ENCODE peak calls at places on chromosomes 7 and 10, in nine cellular contexts. One of them, this sample, is unnamed.

GRCh38 chr7:106062006-106062405 is 50.1 kb downstream of the SYPL1 start:
- DNase-seq in occipital lobe: no peak
- DNase-seq in T follicular helper cell: no peak
- DNase-seq in activated T-cell treated with anti-CD3 and anti-CD28 coated beads for 48 hours: no peak
- DNase-seq in glomerular endothelial cell: no peak
- DNase-seq in RWPE1: no peak
- DNase-seq in NCI-H2227 treated with DMSO at 0.1 percent for 48 hours: no peak
- DNase-seq in stimulated activated CD8-positive, alpha-beta memory T cell treated with anti-CD3 and anti-CD28 coated beads, Interleukin-7, amount 100 ng/mL, for 24 hours: no peak
- DNase-seq in fibroblast of pulmonary artery: no peak
- DNase-seq in this sample: no peak

GRCh38 chr7:27162930-27163775 is 2.2 kb downstream of the HOXA9 start:
- DNase-seq in occipital lobe: no peak
- DNase-seq in T follicular helper cell: no peak
- DNase-seq in activated T-cell treated with anti-CD3 and anti-CD28 coated beads for 48 hours: no peak
- DNase-seq in glomerular endothelial cell: no peak
- DNase-seq in RWPE1: no peak
- DNase-seq in NCI-H2227 treated with DMSO at 0.1 percent for 48 hours: no peak
- DNase-seq in stimulated activated CD8-positive, alpha-beta memory T cell treated with anti-CD3 and anti-CD28 coated beads, Interleukin-7, amount 100 ng/mL, for 24 hours: no peak
- DNase-seq in fibroblast of pulmonary artery: no peak
- DNase-seq in this sample: no peak

GRCh38 chr7:131322046-131322445 is 5.6 kb upstream of the MKLN1 start:
- DNase-seq in occipital lobe: no peak
- DNase-seq in T follicular helper cell: no peak
- DNase-seq in activated T-cell treated with anti-CD3 and anti-CD28 coated beads for 48 hours: no peak
- DNase-seq in glomerular endothelial cell: no peak
- DNase-seq in RWPE1: no peak
- DNase-seq in NCI-H2227 treated with DMSO at 0.1 percent for 48 hours: no peak
- DNase-seq in stimulated activated CD8-positive, alpha-beta memory T cell treated with anti-CD3 and anti-CD28 coated beads, Interleukin-7, amount 100 ng/mL, for 24 hours: no peak
- DNase-seq in fibroblast of pulmonary artery: no peak
- DNase-seq in this sample: no peak

GRCh38 chr10:30804478-30805055 is 175.0 kb upstream of the LYZL2 start:
- DNase-seq in occipital lobe: no peak
- DNase-seq in T follicular helper cell: no peak
- DNase-seq in activated T-cell treated with anti-CD3 and anti-CD28 coated beads for 48 hours: no peak
- DNase-seq in glomerular endothelial cell: no peak
- DNase-seq in RWPE1: no peak
- DNase-seq in NCI-H2227 treated with DMSO at 0.1 percent for 48 hours: no peak
- DNase-seq in stimulated activated CD8-positive, alpha-beta memory T cell treated with anti-CD3 and anti-CD28 coated beads, Interleukin-7, amount 100 ng/mL, for 24 hours: no peak
- DNase-seq in fibroblast of pulmonary artery: peak; percentile 76
- DNase-seq in this sample: no peak

GRCh38 chr7:98078197-98078870 is 28.3 kb upstream of the LMTK2 start:
- DNase-seq in occipital lobe: no peak
- DNase-seq in T follicular helper cell: no peak
- DNase-seq in activated T-cell treated with anti-CD3 and anti-CD28 coated beads for 48 hours: no peak
- DNase-seq in glomerular endothelial cell: no peak
- DNase-seq in RWPE1: no peak
- DNase-seq in NCI-H2227 treated with DMSO at 0.1 percent for 48 hours: no peak
- DNase-seq in stimulated activated CD8-positive, alpha-beta memory T cell treated with anti-CD3 and anti-CD28 coated beads, Interleukin-7, amount 100 ng/mL, for 24 hours: no peak
- DNase-seq in fibroblast of pulmonary artery: no peak
- DNase-seq in this sample: no peak

GRCh38 chr10:131641231-131641630 is 259.6 kb upstream of the PPP2R2D start:
- DNase-seq in occipital lobe: no peak
- DNase-seq in T follicular helper cell: no peak
- DNase-seq in activated T-cell treated with anti-CD3 and anti-CD28 coated beads for 48 hours: peak; percentile 8
- DNase-seq in glomerular endothelial cell: no peak
- DNase-seq in RWPE1: no peak
- DNase-seq in NCI-H2227 treated with DMSO at 0.1 percent for 48 hours: no peak
- DNase-seq in stimulated activated CD8-positive, alpha-beta memory T cell treated with anti-CD3 and anti-CD28 coated beads, Interleukin-7, amount 100 ng/mL, for 24 hours: no peak
- DNase-seq in fibroblast of pulmonary artery: no peak
- DNase-seq in this sample: no peak

GRCh38 chr7:40646717-40647116 is 511.9 kb downstream of the SUGCT start:
- DNase-seq in occipital lobe: no peak
- DNase-seq in T follicular helper cell: no peak
- DNase-seq in activated T-cell treated with anti-CD3 and anti-CD28 coated beads for 48 hours: no peak
- DNase-seq in glomerular endothelial cell: no peak
- DNase-seq in RWPE1: no peak
- DNase-seq in NCI-H2227 treated with DMSO at 0.1 percent for 48 hours: no peak
- DNase-seq in stimulated activated CD8-positive, alpha-beta memory T cell treated with anti-CD3 and anti-CD28 coated beads, Interleukin-7, amount 100 ng/mL, for 24 hours: no peak
- DNase-seq in fibroblast of pulmonary artery: no peak
- DNase-seq in this sample: no peak

GRCh38 chr7:116316838-116317612 is 106.7 kb downstream of the TES start:
- DNase-seq in occipital lobe: peak; percentile 29
- DNase-seq in T follicular helper cell: no peak
- DNase-seq in activated T-cell treated with anti-CD3 and anti-CD28 coated beads for 48 hours: peak; percentile 22
- DNase-seq in glomerular endothelial cell: peak; percentile 100
- DNase-seq in RWPE1: peak; percentile 90
- DNase-seq in NCI-H2227 treated with DMSO at 0.1 percent for 48 hours: no peak
- DNase-seq in stimulated activated CD8-positive, alpha-beta memory T cell treated with anti-CD3 and anti-CD28 coated beads, Interleukin-7, amount 100 ng/mL, for 24 hours: no peak
- DNase-seq in fibroblast of pulmonary artery: peak; percentile 98
- DNase-seq in this sample: peak; percentile 59

GRCh38 chr10:4033341-4033896 is 248.4 kb upstream of the KLF6 start:
- DNase-seq in occipital lobe: no peak
- DNase-seq in T follicular helper cell: no peak
- DNase-seq in activated T-cell treated with anti-CD3 and anti-CD28 coated beads for 48 hours: no peak
- DNase-seq in glomerular endothelial cell: no peak
- DNase-seq in RWPE1: no peak
- DNase-seq in NCI-H2227 treated with DMSO at 0.1 percent for 48 hours: no peak
- DNase-seq in stimulated activated CD8-positive, alpha-beta memory T cell treated with anti-CD3 and anti-CD28 coated beads, Interleukin-7, amount 100 ng/mL, for 24 hours: no peak
- DNase-seq in fibroblast of pulmonary artery: no peak
- DNase-seq in this sample: no peak

GRCh38 chr10:73139251-73139650 is 28.6 kb downstream of the ECD start:
- DNase-seq in occipital lobe: no peak
- DNase-seq in T follicular helper cell: no peak
- DNase-seq in activated T-cell treated with anti-CD3 and anti-CD28 coated beads for 48 hours: no peak
- DNase-seq in glomerular endothelial cell: no peak
- DNase-seq in RWPE1: no peak
- DNase-seq in NCI-H2227 treated with DMSO at 0.1 percent for 48 hours: no peak
- DNase-seq in stimulated activated CD8-positive, alpha-beta memory T cell treated with anti-CD3 and anti-CD28 coated beads, Interleukin-7, amount 100 ng/mL, for 24 hours: no peak
- DNase-seq in fibroblast of pulmonary artery: no peak
- DNase-seq in this sample: no peak

GRCh38 chr7:149414745-149415390 is 46.0 kb downstream of the ZNF777 start:
- DNase-seq in occipital lobe: peak; percentile 50
- DNase-seq in T follicular helper cell: peak; percentile 26
- DNase-seq in activated T-cell treated with anti-CD3 and anti-CD28 coated beads for 48 hours: peak; percentile 54
- DNase-seq in glomerular endothelial cell: no peak
- DNase-seq in RWPE1: no peak
- DNase-seq in NCI-H2227 treated with DMSO at 0.1 percent for 48 hours: no peak
- DNase-seq in stimulated activated CD8-positive, alpha-beta memory T cell treated with anti-CD3 and anti-CD28 coated beads, Interleukin-7, amount 100 ng/mL, for 24 hours: peak; percentile 43
- DNase-seq in fibroblast of pulmonary artery: peak; percentile 72
- DNase-seq in this sample: no peak

GRCh38 chr10:14700551-14700950 is 74.1 kb downstream of the FAM107B start:
- DNase-seq in occipital lobe: no peak
- DNase-seq in T follicular helper cell: no peak
- DNase-seq in activated T-cell treated with anti-CD3 and anti-CD28 coated beads for 48 hours: no peak
- DNase-seq in glomerular endothelial cell: no peak
- DNase-seq in RWPE1: no peak
- DNase-seq in NCI-H2227 treated with DMSO at 0.1 percent for 48 hours: no peak
- DNase-seq in stimulated activated CD8-positive, alpha-beta memory T cell treated with anti-CD3 and anti-CD28 coated beads, Interleukin-7, amount 100 ng/mL, for 24 hours: no peak
- DNase-seq in fibroblast of pulmonary artery: no peak
- DNase-seq in this sample: no peak

GRCh38 chr7:151694441-151694827 is 174.7 kb upstream of the RHEB start:
- DNase-seq in occipital lobe: no peak
- DNase-seq in T follicular helper cell: no peak
- DNase-seq in activated T-cell treated with anti-CD3 and anti-CD28 coated beads for 48 hours: no peak
- DNase-seq in glomerular endothelial cell: no peak
- DNase-seq in RWPE1: no peak
- DNase-seq in NCI-H2227 treated with DMSO at 0.1 percent for 48 hours: no peak
- DNase-seq in stimulated activated CD8-positive, alpha-beta memory T cell treated with anti-CD3 and anti-CD28 coated beads, Interleukin-7, amount 100 ng/mL, for 24 hours: no peak
- DNase-seq in fibroblast of pulmonary artery: no peak
- DNase-seq in this sample: no peak

GRCh38 chr7:156173748-156174353 is 361.6 kb upstream of the SHH start:
- DNase-seq in occipital lobe: no peak
- DNase-seq in T follicular helper cell: no peak
- DNase-seq in activated T-cell treated with anti-CD3 and anti-CD28 coated beads for 48 hours: no peak
- DNase-seq in glomerular endothelial cell: no peak
- DNase-seq in RWPE1: no peak
- DNase-seq in NCI-H2227 treated with DMSO at 0.1 percent for 48 hours: no peak
- DNase-seq in stimulated activated CD8-positive, alpha-beta memory T cell treated with anti-CD3 and anti-CD28 coated beads, Interleukin-7, amount 100 ng/mL, for 24 hours: no peak
- DNase-seq in fibroblast of pulmonary artery: no peak
- DNase-seq in this sample: no peak

GRCh38 chr10:92627845-92628480 is 35.0 kb downstream of the KIF11 start:
- DNase-seq in occipital lobe: no peak
- DNase-seq in T follicular helper cell: no peak
- DNase-seq in activated T-cell treated with anti-CD3 and anti-CD28 coated beads for 48 hours: no peak
- DNase-seq in glomerular endothelial cell: no peak
- DNase-seq in RWPE1: no peak
- DNase-seq in NCI-H2227 treated with DMSO at 0.1 percent for 48 hours: peak; percentile 37
- DNase-seq in stimulated activated CD8-positive, alpha-beta memory T cell treated with anti-CD3 and anti-CD28 coated beads, Interleukin-7, amount 100 ng/mL, for 24 hours: no peak
- DNase-seq in fibroblast of pulmonary artery: peak; percentile 17
- DNase-seq in this sample: no peak

GRCh38 chr7:158771213-158771817 is 58.0 kb downstream of the ESYT2 start:
- DNase-seq in occipital lobe: no peak
- DNase-seq in T follicular helper cell: no peak
- DNase-seq in activated T-cell treated with anti-CD3 and anti-CD28 coated beads for 48 hours: no peak
- DNase-seq in glomerular endothelial cell: no peak
- DNase-seq in RWPE1: no peak
- DNase-seq in NCI-H2227 treated with DMSO at 0.1 percent for 48 hours: no peak
- DNase-seq in stimulated activated CD8-positive, alpha-beta memory T cell treated with anti-CD3 and anti-CD28 coated beads, Interleukin-7, amount 100 ng/mL, for 24 hours: no peak
- DNase-seq in fibroblast of pulmonary artery: no peak
- DNase-seq in this sample: no peak

GRCh38 chr7:99665312-99665759 is 14.5 kb downstream of the CYP3A5 start:
- DNase-seq in occipital lobe: no peak
- DNase-seq in T follicular helper cell: no peak
- DNase-seq in activated T-cell treated with anti-CD3 and anti-CD28 coated beads for 48 hours: peak; percentile 11
- DNase-seq in glomerular endothelial cell: no peak
- DNase-seq in RWPE1: no peak
- DNase-seq in NCI-H2227 treated with DMSO at 0.1 percent for 48 hours: no peak
- DNase-seq in stimulated activated CD8-positive, alpha-beta memory T cell treated with anti-CD3 and anti-CD28 coated beads, Interleukin-7, amount 100 ng/mL, for 24 hours: no peak
- DNase-seq in fibroblast of pulmonary artery: no peak
- DNase-seq in this sample: no peak

GRCh38 chr7:123397746-123398145 is 136.6 kb downstream of the IQUB start:
- DNase-seq in occipital lobe: no peak
- DNase-seq in T follicular helper cell: no peak
- DNase-seq in activated T-cell treated with anti-CD3 and anti-CD28 coated beads for 48 hours: no peak
- DNase-seq in glomerular endothelial cell: no peak
- DNase-seq in RWPE1: no peak
- DNase-seq in NCI-H2227 treated with DMSO at 0.1 percent for 48 hours: no peak
- DNase-seq in stimulated activated CD8-positive, alpha-beta memory T cell treated with anti-CD3 and anti-CD28 coated beads, Interleukin-7, amount 100 ng/mL, for 24 hours: no peak
- DNase-seq in fibroblast of pulmonary artery: no peak
- DNase-seq in this sample: no peak

GRCh38 chr7:127066974-127067373 is 185.8 kb downstream of the GRM8 start:
- DNase-seq in occipital lobe: no peak
- DNase-seq in T follicular helper cell: no peak
- DNase-seq in activated T-cell treated with anti-CD3 and anti-CD28 coated beads for 48 hours: no peak
- DNase-seq in glomerular endothelial cell: no peak
- DNase-seq in RWPE1: no peak
- DNase-seq in NCI-H2227 treated with DMSO at 0.1 percent for 48 hours: no peak
- DNase-seq in stimulated activated CD8-positive, alpha-beta memory T cell treated with anti-CD3 and anti-CD28 coated beads, Interleukin-7, amount 100 ng/mL, for 24 hours: no peak
- DNase-seq in fibroblast of pulmonary artery: no peak
- DNase-seq in this sample: no peak

GRCh38 chr7:151210087-151210854 is at the start of gene H2BK1:
- DNase-seq in occipital lobe: no peak
- DNase-seq in T follicular helper cell: no peak
- DNase-seq in activated T-cell treated with anti-CD3 and anti-CD28 coated beads for 48 hours: no peak
- DNase-seq in glomerular endothelial cell: no peak
- DNase-seq in RWPE1: no peak
- DNase-seq in NCI-H2227 treated with DMSO at 0.1 percent for 48 hours: no peak
- DNase-seq in stimulated activated CD8-positive, alpha-beta memory T cell treated with anti-CD3 and anti-CD28 coated beads, Interleukin-7, amount 100 ng/mL, for 24 hours: no peak
- DNase-seq in fibroblast of pulmonary artery: no peak
- DNase-seq in this sample: no peak

GRCh38 chr10:48501806-48502771 is 102.8 kb downstream of the ARHGAP22 start:
- DNase-seq in occipital lobe: no peak
- DNase-seq in T follicular helper cell: no peak
- DNase-seq in activated T-cell treated with anti-CD3 and anti-CD28 coated beads for 48 hours: no peak
- DNase-seq in glomerular endothelial cell: no peak
- DNase-seq in RWPE1: no peak
- DNase-seq in NCI-H2227 treated with DMSO at 0.1 percent for 48 hours: no peak
- DNase-seq in stimulated activated CD8-positive, alpha-beta memory T cell treated with anti-CD3 and anti-CD28 coated beads, Interleukin-7, amount 100 ng/mL, for 24 hours: no peak
- DNase-seq in fibroblast of pulmonary artery: no peak
- DNase-seq in this sample: no peak

GRCh38 chr10:35079763-35080162 is 10.4 kb downstream of the CUL2 start:
- DNase-seq in occipital lobe: no peak
- DNase-seq in T follicular helper cell: no peak
- DNase-seq in activated T-cell treated with anti-CD3 and anti-CD28 coated beads for 48 hours: no peak
- DNase-seq in glomerular endothelial cell: no peak
- DNase-seq in RWPE1: peak; percentile 50
- DNase-seq in NCI-H2227 treated with DMSO at 0.1 percent for 48 hours: no peak
- DNase-seq in stimulated activated CD8-positive, alpha-beta memory T cell treated with anti-CD3 and anti-CD28 coated beads, Interleukin-7, amount 100 ng/mL, for 24 hours: no peak
- DNase-seq in fibroblast of pulmonary artery: peak; percentile 77
- DNase-seq in this sample: no peak

GRCh38 chr7:132738254-132738653 is 162.0 kb upstream of the PLXNA4 start:
- DNase-seq in occipital lobe: no peak
- DNase-seq in T follicular helper cell: no peak
- DNase-seq in activated T-cell treated with anti-CD3 and anti-CD28 coated beads for 48 hours: no peak
- DNase-seq in glomerular endothelial cell: no peak
- DNase-seq in RWPE1: peak; percentile 93
- DNase-seq in NCI-H2227 treated with DMSO at 0.1 percent for 48 hours: no peak
- DNase-seq in stimulated activated CD8-positive, alpha-beta memory T cell treated with anti-CD3 and anti-CD28 coated beads, Interleukin-7, amount 100 ng/mL, for 24 hours: no peak
- DNase-seq in fibroblast of pulmonary artery: peak; percentile 72
- DNase-seq in this sample: no peak

GRCh38 chr10:69715156-69715898 is 85.3 kb downstream of the FAM241B start:
- DNase-seq in occipital lobe: no peak
- DNase-seq in T follicular helper cell: no peak
- DNase-seq in activated T-cell treated with anti-CD3 and anti-CD28 coated beads for 48 hours: no peak
- DNase-seq in glomerular endothelial cell: no peak
- DNase-seq in RWPE1: no peak
- DNase-seq in NCI-H2227 treated with DMSO at 0.1 percent for 48 hours: no peak
- DNase-seq in stimulated activated CD8-positive, alpha-beta memory T cell treated with anti-CD3 and anti-CD28 coated beads, Interleukin-7, amount 100 ng/mL, for 24 hours: no peak
- DNase-seq in fibroblast of pulmonary artery: peak; percentile 41
- DNase-seq in this sample: no peak

GRCh38 chr10:75592888-75593643 is 161.6 kb downstream of the LRMDA start:
- DNase-seq in occipital lobe: no peak
- DNase-seq in T follicular helper cell: no peak
- DNase-seq in activated T-cell treated with anti-CD3 and anti-CD28 coated beads for 48 hours: no peak
- DNase-seq in glomerular endothelial cell: no peak
- DNase-seq in RWPE1: no peak
- DNase-seq in NCI-H2227 treated with DMSO at 0.1 percent for 48 hours: peak; percentile 64
- DNase-seq in stimulated activated CD8-positive, alpha-beta memory T cell treated with anti-CD3 and anti-CD28 coated beads, Interleukin-7, amount 100 ng/mL, for 24 hours: no peak
- DNase-seq in fibroblast of pulmonary artery: peak; percentile 6
- DNase-seq in this sample: no peak

GRCh38 chr10:52488606-52489485 is 174.8 kb downstream of the DKK1 start:
- DNase-seq in occipital lobe: no peak
- DNase-seq in T follicular helper cell: no peak
- DNase-seq in activated T-cell treated with anti-CD3 and anti-CD28 coated beads for 48 hours: no peak
- DNase-seq in glomerular endothelial cell: peak; percentile 60
- DNase-seq in RWPE1: peak; percentile 25
- DNase-seq in NCI-H2227 treated with DMSO at 0.1 percent for 48 hours: no peak
- DNase-seq in stimulated activated CD8-positive, alpha-beta memory T cell treated with anti-CD3 and anti-CD28 coated beads, Interleukin-7, amount 100 ng/mL, for 24 hours: no peak
- DNase-seq in fibroblast of pulmonary artery: peak; percentile 74
- DNase-seq in this sample: no peak

GRCh38 chr10:26503911-26504310 is 65.8 kb downstream of the APBB1IP start:
- DNase-seq in occipital lobe: no peak
- DNase-seq in T follicular helper cell: no peak
- DNase-seq in activated T-cell treated with anti-CD3 and anti-CD28 coated beads for 48 hours: no peak
- DNase-seq in glomerular endothelial cell: no peak
- DNase-seq in RWPE1: no peak
- DNase-seq in NCI-H2227 treated with DMSO at 0.1 percent for 48 hours: no peak
- DNase-seq in stimulated activated CD8-positive, alpha-beta memory T cell treated with anti-CD3 and anti-CD28 coated beads, Interleukin-7, amount 100 ng/mL, for 24 hours: no peak
- DNase-seq in fibroblast of pulmonary artery: no peak
- DNase-seq in this sample: no peak

GRCh38 chr10:3163879-3164278 is 8.7 kb downstream of the PITRM1 start:
- DNase-seq in occipital lobe: no peak
- DNase-seq in T follicular helper cell: no peak
- DNase-seq in activated T-cell treated with anti-CD3 and anti-CD28 coated beads for 48 hours: no peak
- DNase-seq in glomerular endothelial cell: no peak
- DNase-seq in RWPE1: no peak
- DNase-seq in NCI-H2227 treated with DMSO at 0.1 percent for 48 hours: no peak
- DNase-seq in stimulated activated CD8-positive, alpha-beta memory T cell treated with anti-CD3 and anti-CD28 coated beads, Interleukin-7, amount 100 ng/mL, for 24 hours: no peak
- DNase-seq in fibroblast of pulmonary artery: no peak
- DNase-seq in this sample: no peak

GRCh38 chr10:19250542-19250941 is 201.9 kb downstream of the MALRD1 start:
- DNase-seq in occipital lobe: no peak
- DNase-seq in T follicular helper cell: no peak
- DNase-seq in activated T-cell treated with anti-CD3 and anti-CD28 coated beads for 48 hours: no peak
- DNase-seq in glomerular endothelial cell: no peak
- DNase-seq in RWPE1: no peak
- DNase-seq in NCI-H2227 treated with DMSO at 0.1 percent for 48 hours: no peak
- DNase-seq in stimulated activated CD8-positive, alpha-beta memory T cell treated with anti-CD3 and anti-CD28 coated beads, Interleukin-7, amount 100 ng/mL, for 24 hours: no peak
- DNase-seq in fibroblast of pulmonary artery: peak; percentile 8
- DNase-seq in this sample: no peak

GRCh38 chr7:114466911-114467310 is 52.3 kb downstream of the FOXP2 start:
- DNase-seq in occipital lobe: no peak
- DNase-seq in T follicular helper cell: no peak
- DNase-seq in activated T-cell treated with anti-CD3 and anti-CD28 coated beads for 48 hours: no peak
- DNase-seq in glomerular endothelial cell: no peak
- DNase-seq in RWPE1: no peak
- DNase-seq in NCI-H2227 treated with DMSO at 0.1 percent for 48 hours: no peak
- DNase-seq in stimulated activated CD8-positive, alpha-beta memory T cell treated with anti-CD3 and anti-CD28 coated beads, Interleukin-7, amount 100 ng/mL, for 24 hours: no peak
- DNase-seq in fibroblast of pulmonary artery: no peak
- DNase-seq in this sample: no peak

GRCh38 chr10:27359792-27360320 is 119.3 kb upstream of the ACBD5 start:
- DNase-seq in occipital lobe: no peak
- DNase-seq in T follicular helper cell: no peak
- DNase-seq in activated T-cell treated with anti-CD3 and anti-CD28 coated beads for 48 hours: no peak
- DNase-seq in glomerular endothelial cell: no peak
- DNase-seq in RWPE1: no peak
- DNase-seq in NCI-H2227 treated with DMSO at 0.1 percent for 48 hours: no peak
- DNase-seq in stimulated activated CD8-positive, alpha-beta memory T cell treated with anti-CD3 and anti-CD28 coated beads, Interleukin-7, amount 100 ng/mL, for 24 hours: no peak
- DNase-seq in fibroblast of pulmonary artery: no peak
- DNase-seq in this sample: no peak

This sample was measured in amygdala.